ENCODE peak calls at places on chromosome 16, in nine cellular contexts. U is central memory CD8-positive, alpha-beta T cell; R is activated naive CD8-positive, alpha-beta T cell treated with anti-CD3 and anti-CD28 coated beads, Interleukin-2, amount 50 U/mL, for 24 hours; Y is SK-MEL-5; H is SHP77; S is stomach; B is K562; G is iPS-NIHi11; K is AG08395. X is an unnamed sample.

GRCh38 chr16:87874639-87875472 is 5.5 kb upstream of the SLC7A5 start:
- DNase-seq in G (peak), Y (no peak), R (peak), U (no peak), B (no peak), S (no peak), K (no peak), H (no peak), X (no peak)

GRCh38 chr16:11327277-11328171 is 17.7 kb upstream of the RMI2 start:
- DNase-seq in R (no peak), K (no peak), S (no peak), H (no peak), B (no peak), U (no peak), Y (no peak), G (no peak), X (no peak)

GRCh38 chr16:12434567-12434966 is 369.1 kb downstream of the CPPED1 start:
- DNase-seq in B (no peak), U (no peak), K (no peak), S (no peak), R (no peak), Y (no peak), H (no peak), G (no peak), X (no peak)

GRCh38 chr16:10984509-10984908 is 40.1 kb downstream of the CLEC16A start:
- DNase-seq in H (no peak), K (peak), B (no peak), G (no peak), R (no peak), S (no peak), Y (no peak), U (no peak), X (no peak)

GRCh38 chr16:84358601-84359295 is 9.6 kb upstream of the ATP2C2 start:
- DNase-seq in Y (no peak), B (no peak), U (no peak), G (no peak), R (no peak), K (no peak), S (no peak), H (no peak), X (no peak)

GRCh38 chr16:2835638-2836493 is 5.8 kb downstream of the ZG16B start:
- DNase-seq in G (peak), S (peak), R (no peak), U (no peak), H (no peak), B (no peak), Y (peak), K (peak), X (no peak)

GRCh38 chr16:49701867-49702494 is 153.9 kb downstream of the ZNF423 start:
- DNase-seq in G (peak), H (no peak), Y (no peak), R (no peak), K (no peak), B (no peak), S (no peak), U (no peak), X (peak)

GRCh38 chr16:83899978-83900377 is 1.1 kb downstream of the MLYCD start:
- DNase-seq in R (no peak), Y (no peak), S (no peak), U (no peak), G (no peak), K (no peak), H (no peak), B (no peak), X (no peak)

GRCh38 chr16:65889533-65889966 is 476.9 kb upstream of the CDH5 start:
- DNase-seq in H (peak), B (no peak), R (no peak), U (no peak), K (no peak), Y (no peak), G (peak), S (no peak), X (no peak)

GRCh38 chr16:23581746-23582145 is 14.4 kb downstream of the NDUFAB1 start:
- DNase-seq in Y (no peak), B (no peak), K (no peak), R (no peak), S (no peak), U (no peak), G (no peak), H (no peak), X (no peak)

GRCh38 chr16:8908779-8909468 is 26.8 kb downstream of the LITAFD start:
- DNase-seq in R (no peak), S (no peak), K (no peak), U (no peak), Y (no peak), B (no peak), G (no peak), H (no peak), X (no peak)

GRCh38 chr16:84090212-84090611 is 26.5 kb downstream of the MBTPS1 start:
- DNase-seq in Y (no peak), U (no peak), G (no peak), H (peak), S (no peak), K (no peak), B (no peak), R (no peak), X (no peak)

GRCh38 chr16:50671644-50672260 is 9.4 kb downstream of the SNX20 start:
- DNase-seq in B (peak), Y (peak), R (peak), U (peak), S (no peak), K (no peak), H (no peak), G (no peak), X (peak)

GRCh38 chr16:87121816-87122215 is 195.4 kb downstream of the C16orf95 start:
- DNase-seq in U (no peak), G (no peak), H (no peak), Y (no peak), S (no peak), R (no peak), B (no peak), K (no peak), X (no peak)

GRCh38 chr16:3088450-3088849 is 10.6 kb downstream of the ZSCAN10 start:
- DNase-seq in Y (no peak), S (no peak), G (peak), K (no peak), B (no peak), H (no peak), R (no peak), U (no peak), X (no peak)

X was measured in NCI-H2081.